ENCODE peak calls at places on chromosome 2, in nine cellular contexts. F, O, X, R, C, K, P, E and H are unnamed samples.

GRCh38 chr2:128260239-128261138 is 58.2 kb downstream of the HS6ST1 start:
- DNase-seq in P (no peak), X (peak), K (peak), R (no peak), C (no peak), F (peak), O (peak), E (peak), H (peak)

GRCh38 chr2:44348385-44348784 is 12.9 kb downstream of the PREPL start:
- DNase-seq in K (no peak), C (no peak), R (no peak), O (no peak), E (peak), X (no peak), F (peak), P (no peak), H (no peak)

GRCh38 chr2:121638333-121638732 is 10.9 kb downstream of the CLASP1 start:
- DNase-seq in E (peak), F (no peak), R (no peak), K (no peak), X (no peak), O (no peak), P (no peak), C (no peak), H (no peak)

GRCh38 chr2:186068154-186068826 is 329.7 kb downstream of the FSIP2 start:
- DNase-seq in O (no peak), R (no peak), K (no peak), C (peak), E (no peak), X (no peak), P (no peak), F (no peak), H (no peak)

GRCh38 chr2:46913471-46914381 is 1.9 kb downstream of the MCFD2 start:
- DNase-seq in O (no peak), E (peak), R (no peak), C (no peak), F (peak), P (no peak), K (no peak), X (no peak), H (peak)

GRCh38 chr2:95049961-95050360 is 24.5 kb downstream of the MAL start:
- DNase-seq in E (no peak), R (no peak), O (peak), F (no peak), P (no peak), C (no peak), K (no peak), X (no peak), H (no peak)

GRCh38 chr2:227115761-227116160 is 48.2 kb downstream of the COL4A4 start:
- DNase-seq in C (no peak), P (no peak), F (peak), E (no peak), O (no peak), K (no peak), X (no peak), R (no peak), H (no peak)

GRCh38 chr2:219433666-219434467 is 776 bp upstream of the SPEG start:
- DNase-seq in O (no peak), P (peak), F (peak), C (peak), X (no peak), K (no peak), E (peak), R (no peak), H (peak)

GRCh38 chr2:196758474-196759377 is 40.8 kb downstream of the GTF3C3 start:
- DNase-seq in O (no peak), R (no peak), C (no peak), E (peak), K (no peak), P (no peak), X (no peak), F (peak), H (no peak)

GRCh38 chr2:20490300-20491181 is 43.7 kb downstream of the RHOB start:
- DNase-seq in F (peak), P (no peak), E (peak), X (peak), O (peak), R (no peak), C (no peak), K (peak), H (no peak)

GRCh38 chr2:152304845-152305244 is 30.1 kb upstream of the FMNL2 start:
- DNase-seq in R (no peak), F (peak), X (no peak), K (no peak), C (no peak), O (no peak), P (no peak), E (peak), H (no peak)

GRCh38 chr2:239685556-239685955 is 284.7 kb upstream of the HDAC4 start:
- DNase-seq in K (peak), E (no peak), F (no peak), O (no peak), P (no peak), C (no peak), R (no peak), X (no peak), H (no peak)

GRCh38 chr2:123993728-123994323 is 31.3 kb upstream of the CNTNAP5 start:
- DNase-seq in X (no peak), C (peak), O (no peak), E (peak), R (no peak), K (peak), P (no peak), F (peak), H (peak)

GRCh38 chr2:2570871-2571270 is 239.8 kb upstream of the MYT1L start:
- DNase-seq in O (no peak), E (no peak), X (no peak), P (no peak), R (no peak), F (no peak), K (no peak), C (no peak), H (no peak)

GRCh38 chr2:233832414-233832813 is 21.9 kb downstream of the HJURP start:
- DNase-seq in X (no peak), P (no peak), O (no peak), R (no peak), E (peak), C (no peak), K (no peak), F (peak), H (no peak)

GRCh38 chr2:10183146-10183675 is 60.7 kb downstream of the RRM2 start:
- DNase-seq in O (no peak), E (no peak), C (no peak), P (no peak), F (no peak), X (no peak), R (no peak), K (no peak), H (no peak)

GRCh38 chr2:142973160-142973821 is 95.8 kb downstream of the KYNU start:
- DNase-seq in O (no peak), X (no peak), P (no peak), R (no peak), E (peak), F (peak), C (no peak), K (no peak), H (no peak)

GRCh38 chr2:95121150-95121494 is 486 bp downstream of the MRPS5 start:
- DNase-seq in F (peak), O (no peak), P (no peak), K (no peak), C (no peak), R (no peak), X (no peak), E (peak), H (no peak)

GRCh38 chr2:210199186-210199765 is 26.0 kb downstream of the ACADL start:
- DNase-seq in C (peak), X (no peak), F (peak), K (no peak), P (no peak), R (no peak), E (peak), O (no peak), H (no peak)

GRCh38 chr2:152676461-152676860 is 40.8 kb downstream of the PRPF40A start:
- DNase-seq in C (no peak), K (no peak), F (no peak), R (no peak), O (no peak), X (no peak), E (no peak), P (no peak), H (no peak)

GRCh38 chr2:25371253-25372241 is 29.8 kb upstream of the DNMT3A start:
- DNase-seq in X (no peak), F (no peak), E (no peak), O (peak), K (no peak), R (peak), C (no peak), P (no peak), H (no peak)

GRCh38 chr2:77397763-77398162 is 124.4 kb downstream of the LRRTM4 start:
- DNase-seq in F (no peak), E (no peak), O (no peak), C (no peak), R (no peak), K (no peak), P (no peak), X (no peak), H (no peak)

GRCh38 chr2:172179045-172179742 is 76.5 kb upstream of the DLX2 start:
- DNase-seq in K (no peak), C (no peak), E (no peak), R (no peak), X (no peak), F (peak), O (no peak), P (no peak), H (no peak)

GRCh38 chr2:128187032-128187654 is 96.1 kb downstream of the UGGT1 start:
- DNase-seq in X (no peak), O (no peak), F (peak), R (no peak), K (no peak), C (no peak), E (peak), P (no peak), H (no peak)

GRCh38 chr2:127355407-127356008 is 32.3 kb downstream of the MAP3K2 start:
- DNase-seq in C (no peak), E (no peak), F (peak), K (no peak), X (no peak), R (no peak), O (no peak), P (no peak), H (peak)